ENCODE peak calls at places on chromosomes 11 and 22, in nine cellular contexts. B is suprapubic skin; Q is dorsolateral prefrontal cortex; D is neuronal stem cell; W is effector memory CD4-positive, alpha-beta T cell; O is CD8-positive, alpha-beta T cell; V is testis; M is body of pancreas; H is trophoblast cell. T is an unnamed sample. For H3K27me3, the result is how much of the 10 kb centered on the place peaks cover.

GRCh38 chr22:44037519-44038370 is 13.6 kb downstream of the PARVB start:
- DNase-seq in B (no peak), V (peak), Q (no peak), W (no peak), H (peak), M (peak), D (no peak), O (no peak), T (no peak)

GRCh38 chr22:41284465-41284864 is 1.5 kb downstream of the RANGAP1 start:
- DNase-seq in B (no peak), Q (no peak), H (no peak), M (peak), V (no peak), W (no peak), O (no peak), D (no peak), T (no peak)

GRCh38 chr11:130070109-130070828 is 575 bp downstream of the APLP2 start:
- DNase-seq in W (peak), Q (no peak), O (peak), B (peak), V (peak), M (peak), H (peak), D (no peak), T (peak)

GRCh38 chr11:10638285-10638684 is 55.3 kb downstream of the IRAG1 start:
- DNase-seq in B (peak), Q (no peak), D (no peak), V (no peak), H (peak), M (no peak), W (no peak), O (no peak), T (no peak)

GRCh38 chr11:35539781-35540281 is 14.4 kb upstream of the PAMR1 start:
- DNase-seq in Q (no peak), D (no peak), H (peak), W (no peak), O (no peak), B (no peak), M (peak), V (peak), T (peak)

GRCh38 chr22:37377927-37378326 is 49.4 kb downstream of the ELFN2 start:
- DNase-seq in W (no peak), D (no peak), V (no peak), Q (no peak), B (no peak), O (no peak), H (no peak), M (no peak), T (no peak)

GRCh38 chr11:16081756-16082531 is 274.4 kb downstream of the SOX6 start:
- DNase-seq in Q (no peak), V (no peak), M (no peak), H (no peak), B (no peak), D (no peak), O (no peak), W (no peak), T (no peak)

GRCh38 chr11:65438257-65439151 is 15.9 kb downstream of the NEAT1 start:
- DNase-seq in M (no peak), H (peak), O (no peak), B (no peak), Q (no peak), V (no peak), D (no peak), W (no peak), T (no peak)

GRCh38 chr11:8872017-8872416 is 39.0 kb upstream of the AKIP1 start:
- DNase-seq in O (no peak), D (no peak), M (no peak), Q (no peak), V (no peak), B (no peak), W (no peak), H (no peak), T (no peak)

GRCh38 chr11:26963764-26964163 is 30.1 kb upstream of the FIBIN start:
- DNase-seq in Q (no peak), D (no peak), W (no peak), V (no peak), M (no peak), O (no peak), H (no peak), B (no peak), T (no peak)

GRCh38 chr11:83282084-83282716 is 4.0 kb downstream of the CCDC90B start:
- DNase-seq in O (no peak), V (no peak), Q (no peak), B (no peak), W (no peak), H (no peak), D (no peak), M (no peak), T (no peak)

GRCh38 chr11:61603667-61604066 is 22.8 kb upstream of the SYT7 start:
- DNase-seq in B (no peak), V (no peak), O (no peak), D (no peak), M (peak), W (no peak), Q (no peak), H (no peak), T (no peak)

GRCh38 chr11:14275081-14275480 is 83.9 kb downstream of the RRAS2 start:
- DNase-seq in W (no peak), H (peak), Q (no peak), B (no peak), V (no peak), M (no peak), D (no peak), O (no peak), T (no peak)

GRCh38 chr11:126112547-126112946 is 49.9 kb upstream of the CDON start:
- DNase-seq in D (no peak), B (peak), O (no peak), M (peak), V (no peak), H (no peak), W (no peak), Q (no peak), T (no peak)

GRCh38 chr11:45321031-45321595 is 35.0 kb upstream of the SYT13 start:
- DNase-seq in B (no peak), D (no peak), M (no peak), O (no peak), W (no peak), Q (no peak), H (no peak), V (no peak), T (no peak)

GRCh38 chr11:57276857-57277505 is 39.9 kb upstream of the APLNR start:
- DNase-seq in O (no peak), Q (no peak), W (no peak), D (no peak), V (no peak), M (no peak), B (no peak), H (peak), T (no peak)

GRCh38 chr11:57279131-57279530 is 42.1 kb upstream of the APLNR start:
- DNase-seq in B (no peak), O (no peak), D (no peak), V (no peak), Q (no peak), M (no peak), W (no peak), H (peak), T (no peak)

GRCh38 chr11:57276169-57276854 is 39.3 kb upstream of the APLNR start:
- DNase-seq in B (no peak), H (no peak), V (no peak), O (no peak), W (no peak), D (no peak), Q (no peak), M (no peak), T (no peak)

GRCh38 chr11:57277845-57278720 is 41.0 kb upstream of the APLNR start:
- DNase-seq in O (peak), B (peak), H (peak), D (peak), W (no peak), M (peak), V (peak), Q (peak), T (peak)

DNA sequence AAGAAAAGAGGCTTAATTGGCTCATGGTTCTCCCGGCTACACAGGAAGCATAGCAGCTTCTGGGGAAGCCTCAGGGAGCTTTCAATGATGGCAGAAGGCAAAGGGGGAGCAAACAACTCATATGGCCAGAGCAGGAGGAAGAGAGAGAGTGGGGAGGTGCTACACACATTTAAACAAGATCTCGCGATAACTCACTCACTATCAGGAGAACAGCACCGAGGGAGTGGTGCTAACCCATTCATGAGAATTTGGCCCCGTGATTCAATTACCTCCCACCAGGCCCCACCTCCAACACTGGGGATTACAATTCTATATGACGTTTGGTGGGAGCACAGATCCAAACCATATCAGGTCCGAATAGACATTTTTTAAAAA is 41.7 kb upstream of the APLNR start:
- DNase-seq in O (no peak), V (no peak), B (no peak), M (no peak), H (no peak), W (no peak), Q (no peak), D (no peak), T (no peak)
- H3K27ac ChIP-seq in O (no peak), V (no peak), B (peak), M (no peak), H (peak), W (no peak), Q (no peak), D (no peak), T (no peak)

DNA sequence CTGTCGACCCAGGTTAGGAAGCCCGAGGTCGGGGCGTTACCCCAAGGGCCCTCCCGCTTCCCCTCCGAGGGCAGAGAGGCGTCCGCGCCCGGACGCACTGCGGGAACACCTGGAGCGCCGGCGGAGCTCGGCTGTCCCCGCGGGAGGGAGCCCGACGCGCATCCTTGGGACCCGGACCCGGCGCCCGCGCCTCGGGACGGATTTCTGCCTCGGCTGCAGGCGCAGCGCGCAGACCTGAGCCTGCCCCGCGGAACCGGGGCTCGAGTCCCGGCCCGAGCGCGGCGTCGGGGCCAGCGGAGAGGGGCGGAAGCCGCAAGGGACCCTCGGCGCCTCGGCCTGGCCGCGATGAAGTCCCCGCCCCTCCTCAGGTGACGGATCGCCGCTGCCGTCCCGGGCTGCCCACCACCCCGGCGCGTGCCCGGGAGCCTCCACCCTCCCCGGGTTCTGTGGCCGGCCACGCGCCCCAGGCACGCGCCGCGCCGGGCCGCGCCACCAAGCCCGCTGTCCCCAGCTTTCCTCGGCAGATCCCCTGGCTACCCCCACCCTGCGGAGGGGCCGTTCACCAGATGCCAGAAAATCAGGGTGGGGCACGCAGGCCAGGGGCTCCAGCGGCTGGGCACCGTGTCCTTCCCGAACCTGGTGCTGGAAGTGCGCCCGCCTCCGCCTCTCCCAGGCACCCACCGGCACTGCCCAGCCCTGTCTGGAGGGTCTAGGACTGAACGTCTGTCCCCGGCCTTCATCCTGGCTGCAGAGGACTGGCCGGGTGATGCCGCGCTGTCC is 407 bp downstream of the GLB1L3 start:
- DNase-seq in Q (no peak), M (no peak), B (peak), V (no peak), O (no peak), D (no peak), W (no peak), H (peak), T (peak)
- H3K27me3 ChIP-seq in Q (half or more), M (under half), B (half or more), V (under half), O (under half), D (under half), W (under half), H (under half), T (under half)

DNA sequence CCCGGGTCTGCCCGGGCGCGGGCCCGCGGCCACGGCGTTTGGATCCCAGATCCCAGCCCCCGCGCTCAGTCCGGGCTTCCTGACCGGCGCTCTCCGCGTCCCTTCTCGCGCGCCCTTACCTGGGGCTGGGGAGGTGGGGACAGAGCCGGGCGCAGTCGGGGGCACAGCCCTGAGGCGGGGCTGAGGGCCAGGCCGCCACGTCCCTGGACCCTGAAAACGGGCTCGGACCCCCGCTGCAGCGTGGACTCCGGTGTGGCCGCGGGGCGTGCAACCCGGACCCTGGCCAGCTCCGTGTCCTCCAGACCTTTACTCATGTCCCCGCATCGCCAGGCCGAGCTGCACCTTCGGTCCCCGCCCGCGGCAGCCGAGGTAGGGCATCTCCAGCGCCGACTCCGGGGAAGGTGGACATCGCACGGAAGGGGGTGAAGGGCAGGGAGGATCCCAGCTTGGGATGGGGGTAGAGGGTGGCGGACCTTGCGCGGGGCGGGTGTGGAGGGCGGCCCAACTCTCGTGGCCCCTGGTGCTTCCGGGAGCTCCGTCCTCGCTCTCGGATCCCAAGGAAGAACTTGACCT is 9.9 kb upstream of the AIFM3 start:
- DNase-seq in M (peak), B (no peak), D (no peak), V (no peak), Q (no peak), H (peak), W (no peak), O (no peak), T (no peak)
- H3K4me3 ChIP-seq in M (peak), B (peak), D (peak), V (peak), Q (peak), H (peak), W (peak), O (peak), T (peak)

DNA sequence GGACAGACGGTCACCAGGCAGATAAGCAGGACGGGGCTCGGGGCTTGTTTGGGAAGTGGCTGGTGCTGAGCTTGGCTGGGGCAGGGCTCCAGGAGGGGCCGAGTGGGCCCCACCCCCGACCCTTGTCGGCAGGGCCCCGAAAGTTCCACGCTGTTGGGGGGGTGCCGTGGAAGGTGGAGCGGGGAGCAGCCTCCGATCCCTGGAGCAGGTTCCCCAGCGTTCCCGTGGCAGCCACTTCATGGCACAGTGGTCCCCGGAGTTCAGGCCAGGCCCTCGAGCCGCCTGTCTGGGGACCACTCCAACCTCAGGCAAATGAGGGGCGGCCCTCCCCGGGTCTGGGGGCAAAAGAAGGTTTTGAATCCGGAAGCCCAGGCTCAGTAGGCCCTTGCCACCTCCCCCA is 46.7 kb upstream of the PPARA start:
- DNase-seq in Q (no peak), M (no peak), V (no peak), D (no peak), B (no peak), H (no peak), O (no peak), W (no peak), T (no peak)
- H3K27ac ChIP-seq in Q (peak), M (peak), V (peak), D (no peak), B (peak), H (no peak), O (no peak), W (no peak), T (peak)

DNA sequence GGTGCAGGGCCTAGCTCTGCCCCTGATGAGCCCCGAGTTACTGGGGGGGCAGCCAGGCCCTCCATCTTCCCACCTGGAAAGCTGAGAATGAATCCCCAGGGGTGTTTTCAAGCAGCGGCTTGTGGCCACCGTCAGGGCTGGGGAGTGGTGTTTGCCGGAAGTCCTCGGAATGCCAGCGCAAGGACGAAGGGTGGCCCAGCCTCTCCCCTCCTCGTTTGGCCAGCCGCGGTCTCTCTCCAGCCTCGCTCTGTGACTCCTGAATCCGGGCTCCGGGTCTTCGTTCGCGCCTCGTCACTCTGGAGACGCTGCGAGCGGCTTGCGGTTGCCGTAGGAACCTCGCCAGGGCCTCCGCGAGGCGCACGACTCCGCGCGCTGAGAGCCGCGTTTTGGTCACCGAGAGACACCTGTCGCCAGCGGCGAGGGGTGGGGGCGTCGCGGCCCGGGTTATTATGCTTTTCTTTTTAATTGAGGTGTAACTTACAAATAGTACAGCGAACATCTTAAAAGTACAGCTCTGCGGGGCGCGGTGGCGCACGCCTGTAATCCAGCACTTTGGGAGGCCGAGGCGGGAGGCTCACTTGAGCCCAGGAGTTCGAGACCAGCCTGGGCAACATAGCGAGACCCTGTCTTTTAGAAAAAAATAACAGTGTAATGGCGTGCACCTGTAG is 6.3 kb upstream of the KDELR3 start:
- DNase-seq in H (peak), M (peak), V (peak), Q (peak), B (no peak), D (peak), W (no peak), O (peak), T (peak)
- H3K27me3 ChIP-seq in H (under half), M (under half), V (under half), Q (under half), B (under half), D (under half), W (under half), O (under half), T (under half)

GRCh38 chr11:121508449-121508848 is 55.7 kb upstream of the SORL1-AS1 start:
- DNase-seq in H (no peak), Q (no peak), O (no peak), W (no peak), D (peak), M (no peak), V (no peak), B (no peak), T (no peak)
- H3K4me3 ChIP-seq in H (no peak), Q (no peak), O (no peak), W (no peak), D (no peak), M (no peak), V (no peak), B (no peak), T (no peak)

GRCh38 chr22:26768986-26769385 is 111.6 kb downstream of the MIAT start:
- DNase-seq in M (no peak), W (no peak), B (no peak), V (no peak), O (no peak), H (no peak), D (no peak), Q (no peak), T (no peak)
- H3K27ac ChIP-seq in M (no peak), W (no peak), B (no peak), V (no peak), O (no peak), H (no peak), D (no peak), Q (no peak), T (no peak)

GRCh38 chr22:46675479-46675878 is 55.3 kb downstream of the GRAMD4 start:
- DNase-seq in V (no peak), O (no peak), M (no peak), H (no peak), W (no peak), B (no peak), D (no peak), Q (no peak), T (no peak)
- H3K27me3 ChIP-seq in V (under half), O (under half), M (under half), H (under half), W (under half), B (under half), D (under half), Q (under half), T (under half)